ENCODE peak calls at places on chromosomes 16 and 17, in ten cellular contexts. One of them, this sample, is unnamed.

GRCh38 chr16:12062343-12063003 is 85.9 kb downstream of the SNX29 start:
- DNase-seq in CD4-positive, CD25-positive, alpha-beta regulatory T cell: no peak
- DNase-seq in endodermal cell: no peak
- DNase-seq in heart right ventricle: peak; percentile 58
- DNase-seq in thyroid gland: peak; percentile 91
- DNase-seq in body of pancreas: peak; percentile 42
- DNase-seq in ovary: no peak
- DNase-seq in neural progenitor cell: no peak
- DNase-seq in adrenal gland: peak; percentile 58
- DNase-seq in transverse colon: peak; percentile 65
- DNase-seq in this sample: no peak

GRCh38 chr16:81036751-81037350 is 1.2 kb downstream of the ATMIN start:
- DNase-seq in CD4-positive, CD25-positive, alpha-beta regulatory T cell: no peak
- DNase-seq in endodermal cell: no peak
- DNase-seq in heart right ventricle: peak; percentile 55
- DNase-seq in thyroid gland: no peak
- DNase-seq in body of pancreas: no peak
- DNase-seq in ovary: no peak
- DNase-seq in neural progenitor cell: no peak
- DNase-seq in adrenal gland: no peak
- DNase-seq in transverse colon: no peak
- DNase-seq in this sample: no peak

GRCh38 chr17:66355510-66355909 is 53.1 kb downstream of the PRKCA start:
- DNase-seq in CD4-positive, CD25-positive, alpha-beta regulatory T cell: no peak
- DNase-seq in endodermal cell: no peak
- DNase-seq in heart right ventricle: no peak
- DNase-seq in thyroid gland: no peak
- DNase-seq in body of pancreas: no peak
- DNase-seq in ovary: no peak
- DNase-seq in neural progenitor cell: no peak
- DNase-seq in adrenal gland: no peak
- DNase-seq in transverse colon: no peak
- DNase-seq in this sample: no peak

GRCh38 chr16:10878644-10879498 is 1.9 kb downstream of the CIITA start:
- DNase-seq in CD4-positive, CD25-positive, alpha-beta regulatory T cell: no peak
- DNase-seq in endodermal cell: peak; percentile 73
- DNase-seq in heart right ventricle: no peak
- DNase-seq in thyroid gland: peak; percentile 69
- DNase-seq in body of pancreas: peak; percentile 48
- DNase-seq in ovary: peak; percentile 47
- DNase-seq in neural progenitor cell: peak; percentile 24
- DNase-seq in adrenal gland: peak; percentile 62
- DNase-seq in transverse colon: peak; percentile 58
- DNase-seq in this sample: no peak

GRCh38 chr16:78530283-78530682 is 430.8 kb downstream of the WWOX start:
- DNase-seq in CD4-positive, CD25-positive, alpha-beta regulatory T cell: no peak
- DNase-seq in endodermal cell: no peak
- DNase-seq in heart right ventricle: no peak
- DNase-seq in thyroid gland: no peak
- DNase-seq in body of pancreas: no peak
- DNase-seq in ovary: no peak
- DNase-seq in neural progenitor cell: no peak
- DNase-seq in adrenal gland: no peak
- DNase-seq in transverse colon: no peak
- DNase-seq in this sample: no peak

GRCh38 chr17:18950944-18951905 is 740 bp upstream of the SLC5A10 start:
- DNase-seq in CD4-positive, CD25-positive, alpha-beta regulatory T cell: no peak
- DNase-seq in endodermal cell: peak; percentile 55
- DNase-seq in heart right ventricle: no peak
- DNase-seq in thyroid gland: no peak
- DNase-seq in body of pancreas: peak; percentile 74
- DNase-seq in ovary: no peak
- DNase-seq in neural progenitor cell: no peak
- DNase-seq in adrenal gland: no peak
- DNase-seq in transverse colon: no peak
- DNase-seq in this sample: no peak

GRCh38 chr16:89507219-89507833 is 877 bp upstream of the SPG7 start:
- DNase-seq in CD4-positive, CD25-positive, alpha-beta regulatory T cell: no peak
- DNase-seq in endodermal cell: no peak
- DNase-seq in heart right ventricle: no peak
- DNase-seq in thyroid gland: no peak
- DNase-seq in body of pancreas: no peak
- DNase-seq in ovary: no peak
- DNase-seq in neural progenitor cell: no peak
- DNase-seq in adrenal gland: no peak
- DNase-seq in transverse colon: no peak
- DNase-seq in this sample: no peak

GRCh38 chr16:9901-10665 is 43.3 kb downstream of the POLR3K start:
- DNase-seq in CD4-positive, CD25-positive, alpha-beta regulatory T cell: no peak
- DNase-seq in endodermal cell: no peak
- DNase-seq in heart right ventricle: peak; percentile 31
- DNase-seq in thyroid gland: peak; percentile 25
- DNase-seq in body of pancreas: peak; percentile 26
- DNase-seq in ovary: peak; percentile 60
- DNase-seq in neural progenitor cell: no peak
- DNase-seq in adrenal gland: peak; percentile 34
- DNase-seq in transverse colon: peak; percentile 26
- DNase-seq in this sample: peak; percentile 36

GRCh38 chr16:57352636-57353047 is 5.9 kb upstream of the CCL22 start:
- DNase-seq in CD4-positive, CD25-positive, alpha-beta regulatory T cell: no peak
- DNase-seq in endodermal cell: no peak
- DNase-seq in heart right ventricle: no peak
- DNase-seq in thyroid gland: no peak
- DNase-seq in body of pancreas: no peak
- DNase-seq in ovary: no peak
- DNase-seq in neural progenitor cell: no peak
- DNase-seq in adrenal gland: no peak
- DNase-seq in transverse colon: no peak
- DNase-seq in this sample: no peak

GRCh38 chr16:79316004-79316458 is 284.5 kb downstream of the MAF start:
- DNase-seq in CD4-positive, CD25-positive, alpha-beta regulatory T cell: no peak
- DNase-seq in endodermal cell: no peak
- DNase-seq in heart right ventricle: no peak
- DNase-seq in thyroid gland: no peak
- DNase-seq in body of pancreas: no peak
- DNase-seq in ovary: no peak
- DNase-seq in neural progenitor cell: no peak
- DNase-seq in adrenal gland: no peak
- DNase-seq in transverse colon: no peak
- DNase-seq in this sample: no peak

GRCh38 chr16:23365602-23366240 is 63.6 kb downstream of the SCNN1B start:
- DNase-seq in CD4-positive, CD25-positive, alpha-beta regulatory T cell: no peak
- DNase-seq in endodermal cell: no peak
- DNase-seq in heart right ventricle: no peak
- DNase-seq in thyroid gland: no peak
- DNase-seq in body of pancreas: peak; percentile 78
- DNase-seq in ovary: no peak
- DNase-seq in neural progenitor cell: no peak
- DNase-seq in adrenal gland: no peak
- DNase-seq in transverse colon: no peak
- DNase-seq in this sample: no peak

GRCh38 chr17:27994586-27994985 is 47.9 kb upstream of the NLK start:
- DNase-seq in CD4-positive, CD25-positive, alpha-beta regulatory T cell: no peak
- DNase-seq in endodermal cell: no peak
- DNase-seq in heart right ventricle: no peak
- DNase-seq in thyroid gland: no peak
- DNase-seq in body of pancreas: no peak
- DNase-seq in ovary: no peak
- DNase-seq in neural progenitor cell: no peak
- DNase-seq in adrenal gland: no peak
- DNase-seq in transverse colon: no peak
- DNase-seq in this sample: no peak

DNA sequence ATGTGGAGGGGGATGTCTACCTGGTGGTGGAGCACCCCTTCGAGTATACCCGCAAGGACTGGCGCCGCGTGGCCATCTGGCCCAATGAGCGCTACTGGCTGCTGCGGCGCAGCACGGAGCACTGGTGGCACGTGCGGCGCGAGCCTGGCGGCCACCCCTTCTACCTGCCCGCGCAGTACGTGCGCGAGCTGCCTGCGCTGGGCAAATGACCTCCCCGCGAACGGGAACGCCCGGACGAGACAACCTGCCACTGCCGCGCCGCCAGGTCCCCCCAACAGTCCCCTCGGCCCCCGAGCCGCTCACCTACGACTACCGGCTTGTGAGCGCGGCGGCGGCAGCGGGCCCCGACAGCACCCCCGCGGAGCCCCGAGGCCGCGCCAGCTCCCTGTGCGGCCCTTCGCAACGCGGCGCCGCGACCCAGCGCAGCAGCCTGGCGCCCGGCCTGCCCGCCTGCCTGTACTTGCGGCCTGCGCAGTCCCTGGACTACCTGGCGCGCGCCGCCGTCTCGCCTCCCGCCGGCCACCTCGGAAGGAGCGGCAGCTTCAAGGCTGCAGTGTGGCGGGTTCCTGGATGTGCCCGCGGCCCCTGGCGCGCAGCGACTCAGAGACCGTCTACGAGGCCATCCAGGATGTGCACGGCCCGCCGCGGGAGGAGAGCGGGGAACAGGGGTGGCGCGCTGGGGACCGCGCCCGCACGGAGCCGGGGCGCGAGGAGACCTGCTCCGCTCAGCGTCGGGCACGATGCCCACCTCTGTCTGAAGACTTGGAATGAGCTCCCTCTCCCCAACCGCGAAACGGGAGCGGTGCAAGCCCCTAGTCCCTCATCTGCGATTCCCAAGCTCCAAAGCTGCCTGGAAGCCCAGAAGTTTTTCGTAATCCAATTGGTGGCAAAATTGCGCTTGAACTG is 48.7 kb upstream of the AMZ2 start:
- DNase-seq in CD4-positive, CD25-positive, alpha-beta regulatory T cell: peak; percentile 18
- DNase-seq in endodermal cell: peak; percentile 85
- DNase-seq in heart right ventricle: no peak
- DNase-seq in thyroid gland: no peak
- DNase-seq in body of pancreas: peak; percentile 45
- DNase-seq in ovary: no peak
- DNase-seq in neural progenitor cell: peak; percentile 53
- DNase-seq in adrenal gland: no peak
- DNase-seq in transverse colon: no peak
- DNase-seq in this sample: no peak
- H3K27me3 ChIP-seq in CD4-positive, CD25-positive, alpha-beta regulatory T cell: no peaks in the 10 kb centered on the region
- H3K27me3 ChIP-seq in endodermal cell: peaks cover 100% of the 10 kb centered on the region
- H3K27me3 ChIP-seq in heart right ventricle: peaks cover 52% of the 10 kb centered on the region
- H3K27me3 ChIP-seq in thyroid gland: peaks cover 9% of the 10 kb centered on the region
- H3K27me3 ChIP-seq in body of pancreas: peaks cover 32% of the 10 kb centered on the region
- H3K27me3 ChIP-seq in ovary: peaks cover 6% of the 10 kb centered on the region
- H3K27me3 ChIP-seq in neural progenitor cell: peaks cover 100% of the 10 kb centered on the region
- H3K27me3 ChIP-seq in adrenal gland: peaks cover 47% of the 10 kb centered on the region
- H3K27me3 ChIP-seq in transverse colon: peaks cover 90% of the 10 kb centered on the region
- H3K27me3 ChIP-seq in this sample: peaks cover 39% of the 10 kb centered on the region

GRCh38 chr17:3815925-3816324 is 14.9 kb upstream of the ITGAE start:
- DNase-seq in CD4-positive, CD25-positive, alpha-beta regulatory T cell: no peak
- DNase-seq in endodermal cell: no peak
- DNase-seq in heart right ventricle: no peak
- DNase-seq in thyroid gland: no peak
- DNase-seq in body of pancreas: no peak
- DNase-seq in ovary: no peak
- DNase-seq in neural progenitor cell: no peak
- DNase-seq in adrenal gland: no peak
- DNase-seq in transverse colon: no peak
- DNase-seq in this sample: no peak
- H3K36me3 ChIP-seq in CD4-positive, CD25-positive, alpha-beta regulatory T cell: peaks cover 87% of the 10 kb centered on the region
- H3K36me3 ChIP-seq in endodermal cell: peaks cover 92% of the 10 kb centered on the region
- H3K36me3 ChIP-seq in heart right ventricle: peaks cover 53% of the 10 kb centered on the region
- H3K36me3 ChIP-seq in thyroid gland: peaks cover 82% of the 10 kb centered on the region
- H3K36me3 ChIP-seq in body of pancreas: peaks cover 7% of the 10 kb centered on the region
- H3K36me3 ChIP-seq in ovary: no peaks in the 10 kb centered on the region
- H3K36me3 ChIP-seq in neural progenitor cell: peaks cover 22% of the 10 kb centered on the region
- H3K36me3 ChIP-seq in adrenal gland: no peaks in the 10 kb centered on the region
- H3K36me3 ChIP-seq in transverse colon: no peaks in the 10 kb centered on the region
- H3K36me3 ChIP-seq in this sample: peaks cover 90% of the 10 kb centered on the region

DNA sequence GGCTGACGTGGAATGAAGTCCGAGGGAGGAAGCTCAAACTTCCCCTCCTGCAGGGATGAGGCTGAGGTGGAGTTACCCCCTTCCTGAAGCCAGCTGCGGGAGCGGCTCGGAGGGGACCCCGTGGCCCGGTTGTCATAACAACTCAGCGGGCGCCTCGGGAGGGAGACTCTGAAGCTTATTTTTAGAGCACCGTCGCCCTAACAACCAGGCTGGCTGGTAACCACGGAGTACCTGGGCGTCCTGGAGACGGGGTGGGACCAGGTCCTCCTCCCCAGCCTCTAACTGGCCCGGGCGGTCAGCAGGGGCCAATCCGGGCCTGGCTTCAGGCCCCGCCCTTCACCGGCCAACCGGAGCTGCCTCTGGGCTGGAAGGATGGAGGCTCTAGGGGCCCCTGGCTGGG is 27.7 kb downstream of the NECAB2 start:
- DNase-seq in CD4-positive, CD25-positive, alpha-beta regulatory T cell: no peak
- DNase-seq in endodermal cell: peak; percentile 76
- DNase-seq in heart right ventricle: peak; percentile 14
- DNase-seq in thyroid gland: peak; percentile 48
- DNase-seq in body of pancreas: peak; percentile 58
- DNase-seq in ovary: no peak
- DNase-seq in neural progenitor cell: peak; percentile 90
- DNase-seq in adrenal gland: peak; percentile 24
- DNase-seq in transverse colon: peak; percentile 17
- DNase-seq in this sample: no peak
- H3K27ac ChIP-seq in CD4-positive, CD25-positive, alpha-beta regulatory T cell: no peak overlapping the region
- H3K27ac ChIP-seq in endodermal cell: peak overlapping the region; percentile 50
- H3K27ac ChIP-seq in heart right ventricle: no peak overlapping the region
- H3K27ac ChIP-seq in thyroid gland: no peak overlapping the region
- H3K27ac ChIP-seq in body of pancreas: no peak overlapping the region
- H3K27ac ChIP-seq in ovary: no peak overlapping the region
- H3K27ac ChIP-seq in neural progenitor cell: no peak overlapping the region
- H3K27ac ChIP-seq in adrenal gland: no peak overlapping the region
- H3K27ac ChIP-seq in transverse colon: no peak overlapping the region
- H3K27ac ChIP-seq in this sample: no peak overlapping the region

GRCh38 chr17:58308173-58308984 is 20.2 kb downstream of the TSPOAP1 start:
- DNase-seq in CD4-positive, CD25-positive, alpha-beta regulatory T cell: no peak
- DNase-seq in endodermal cell: peak; percentile 96
- DNase-seq in heart right ventricle: no peak
- DNase-seq in thyroid gland: no peak
- DNase-seq in body of pancreas: no peak
- DNase-seq in ovary: peak; percentile 33
- DNase-seq in neural progenitor cell: peak; percentile 66
- DNase-seq in adrenal gland: no peak
- DNase-seq in transverse colon: no peak
- DNase-seq in this sample: peak; percentile 61

GRCh38 chr17:58308985-58309917 is 19.3 kb downstream of the TSPOAP1 start:
- DNase-seq in CD4-positive, CD25-positive, alpha-beta regulatory T cell: no peak
- DNase-seq in endodermal cell: no peak
- DNase-seq in heart right ventricle: no peak
- DNase-seq in thyroid gland: no peak
- DNase-seq in body of pancreas: no peak
- DNase-seq in ovary: no peak
- DNase-seq in neural progenitor cell: no peak
- DNase-seq in adrenal gland: no peak
- DNase-seq in transverse colon: no peak
- DNase-seq in this sample: no peak

GRCh38 chr17:58311429-58311894 is 17.1 kb downstream of the TSPOAP1 start:
- DNase-seq in CD4-positive, CD25-positive, alpha-beta regulatory T cell: no peak
- DNase-seq in endodermal cell: no peak
- DNase-seq in heart right ventricle: no peak
- DNase-seq in thyroid gland: no peak
- DNase-seq in body of pancreas: no peak
- DNase-seq in ovary: no peak
- DNase-seq in neural progenitor cell: no peak
- DNase-seq in adrenal gland: no peak
- DNase-seq in transverse colon: no peak
- DNase-seq in this sample: no peak

GRCh38 chr17:58310511-58311428 is 17.8 kb downstream of the TSPOAP1 start:
- DNase-seq in CD4-positive, CD25-positive, alpha-beta regulatory T cell: no peak
- DNase-seq in endodermal cell: no peak
- DNase-seq in heart right ventricle: no peak
- DNase-seq in thyroid gland: no peak
- DNase-seq in body of pancreas: no peak
- DNase-seq in ovary: peak; percentile 29
- DNase-seq in neural progenitor cell: no peak
- DNase-seq in adrenal gland: no peak
- DNase-seq in transverse colon: no peak
- DNase-seq in this sample: peak; percentile 52

GRCh38 chr17:58309918-58310259 is 18.7 kb downstream of the TSPOAP1 start:
- DNase-seq in CD4-positive, CD25-positive, alpha-beta regulatory T cell: no peak
- DNase-seq in endodermal cell: no peak
- DNase-seq in heart right ventricle: no peak
- DNase-seq in thyroid gland: no peak
- DNase-seq in body of pancreas: no peak
- DNase-seq in ovary: no peak
- DNase-seq in neural progenitor cell: no peak
- DNase-seq in adrenal gland: no peak
- DNase-seq in transverse colon: no peak
- DNase-seq in this sample: no peak
- H3K27me3 ChIP-seq in CD4-positive, CD25-positive, alpha-beta regulatory T cell: no peaks in the 10 kb centered on the region
- H3K27me3 ChIP-seq in endodermal cell: no peaks in the 10 kb centered on the region
- H3K27me3 ChIP-seq in heart right ventricle: no peaks in the 10 kb centered on the region
- H3K27me3 ChIP-seq in thyroid gland: no peaks in the 10 kb centered on the region
- H3K27me3 ChIP-seq in body of pancreas: no peaks in the 10 kb centered on the region
- H3K27me3 ChIP-seq in ovary: no peaks in the 10 kb centered on the region
- H3K27me3 ChIP-seq in neural progenitor cell: no peaks in the 10 kb centered on the region
- H3K27me3 ChIP-seq in adrenal gland: no peaks in the 10 kb centered on the region
- H3K27me3 ChIP-seq in transverse colon: no peaks in the 10 kb centered on the region
- H3K27me3 ChIP-seq in this sample: no peaks in the 10 kb centered on the region